ENCODE peak calls at places on chromosomes 11 and 22, in six cellular contexts. D is IMR-90, P is neuronal stem cell, H is H1, X is trophoblast cell, M is mesenchymal stem cell. I is an unnamed sample.

GRCh38 chr22:33841281-33842005 is 78.8 kb downstream of the LARGE1 start:
- DNase-seq in D (no peak), H (no peak), M (no peak), P (no peak), X (no peak), I (no peak)

GRCh38 chr22:17772249-17772962 is 1.9 kb downstream of the BID start:
- DNase-seq in H (no peak), D (peak; percentile 42), P (no peak), M (peak; percentile 18), X (no peak), I (no peak)

GRCh38 chr11:876550-876949 is 33.9 kb downstream of the TSPAN4 start:
- DNase-seq in M (no peak), H (no peak), D (peak; percentile 6), P (no peak), X (no peak), I (no peak)

GRCh38 chr11:61762216-61762615 is 9.8 kb downstream of the MYRF start:
- DNase-seq in H (no peak), D (no peak), X (no peak), P (no peak), M (no peak), I (no peak)

GRCh38 chr22:30202531-30203006 is 44.0 kb downstream of the LIF start:
- DNase-seq in P (no peak), D (peak; percentile 69), X (no peak), M (peak; percentile 66), H (no peak), I (no peak)

GRCh38 chr22:19986410-19987341 is 29.9 kb downstream of the ARVCF start:
- DNase-seq in D (peak; percentile 61), H (no peak), M (peak; percentile 77), X (peak; percentile 47), P (peak; percentile 78), I (peak; percentile 82)

GRCh38 chr11:77108436-77108835 is 5.8 kb downstream of the OMP start:
- DNase-seq in P (no peak), H (no peak), X (no peak), M (no peak), D (no peak), I (no peak)

GRCh38 chr11:102733232-102733875 is 8.6 kb upstream of the MMP8 start:
- DNase-seq in D (peak; percentile 47), X (peak; percentile 66), H (peak; percentile 57), P (peak; percentile 59), M (peak; percentile 67), I (peak; percentile 79)

GRCh38 chr22:46026907-46027218 is 49.9 kb upstream of the WNT7B start:
- DNase-seq in H (no peak), P (no peak), M (no peak), X (no peak), D (no peak), I (no peak)

GRCh38 chr11:1238767-1239595 is 16.1 kb downstream of the MUC5B start:
- DNase-seq in P (no peak), D (no peak), X (peak; percentile 43), M (no peak), H (no peak), I (peak; percentile 75)

GRCh38 chr22:40449676-40450035 is 79.3 kb downstream of the SGSM3 start:
- DNase-seq in P (no peak), X (no peak), D (peak; percentile 62), M (peak; percentile 10), H (no peak), I (no peak)

GRCh38 chr11:109695696-109696095 is 273.7 kb downstream of the C11orf87 start:
- DNase-seq in H (no peak), D (peak; percentile 10), X (no peak), M (peak; percentile 49), P (no peak), I (no peak)

GRCh38 chr22:36439481-36440271 is 41.8 kb downstream of the TXN2 start:
- DNase-seq in D (peak; percentile 97), X (peak; percentile 92), M (peak; percentile 98), P (no peak), H (no peak), I (no peak)

GRCh38 chr11:48006301-48006992 is 26.1 kb downstream of the PTPRJ start:
- DNase-seq in D (peak; percentile 79), P (no peak), H (no peak), M (peak; percentile 45), X (no peak), I (no peak)

GRCh38 chr11:114174712-114175495 is 115.4 kb downstream of the ZBTB16 start:
- DNase-seq in P (no peak), H (no peak), X (no peak), M (no peak), D (no peak), I (no peak)

GRCh38 chr11:1604711-1605110 is 3.6 kb downstream of the KRTAP5-3 start:
- DNase-seq in M (no peak), D (no peak), P (no peak), H (no peak), X (no peak), I (no peak)

GRCh38 chr11:36023922-36024321 is 80.1 kb downstream of the LDLRAD3 start:
- DNase-seq in D (peak; percentile 60), X (no peak), H (no peak), M (peak; percentile 54), P (no peak), I (no peak)

GRCh38 chr11:73139476-73140198 is 2.5 kb downstream of the FCHSD2 start:
- DNase-seq in X (no peak), M (peak; percentile 43), D (peak; percentile 49), H (no peak), P (no peak), I (no peak)

GRCh38 chr11:9607511-9607899 is 34.0 kb downstream of the WEE1 start:
- DNase-seq in M (no peak), H (no peak), P (no peak), D (no peak), X (no peak), I (no peak)

GRCh38 chr22:43747877-43748276 is 64.2 kb downstream of the EFCAB6 start:
- DNase-seq in H (no peak), X (no peak), P (no peak), M (no peak), D (no peak), I (no peak)

GRCh38 chr11:84830372-84830771 is 796.8 kb downstream of the DLG2 start:
- DNase-seq in H (no peak), M (no peak), P (no peak), X (no peak), D (no peak), I (no peak)

GRCh38 chr22:46596819-46597218 is 23.4 kb upstream of the GRAMD4 start:
- DNase-seq in X (peak; percentile 96), H (no peak), P (no peak), M (no peak), D (no peak), I (peak; percentile 68)

GRCh38 chr11:129115652-129116585 is 76.2 kb downstream of the ARHGAP32 start:
- DNase-seq in M (peak; percentile 85), D (peak; percentile 78), H (no peak), X (peak; percentile 0), P (no peak), I (no peak)

GRCh38 chr11:131290111-131290510 is 80.3 kb upstream of the NTM start:
- DNase-seq in P (no peak), D (no peak), X (no peak), H (no peak), M (no peak), I (no peak)

GRCh38 chr22:23749747-23750373 is 1.1 kb downstream of the ZNF70 start:
- DNase-seq in D (no peak), P (no peak), M (no peak), X (no peak), H (no peak), I (no peak)

GRCh38 chr11:1920909-1921575 is 1.5 kb downstream of the TNNT3 start:
- DNase-seq in X (no peak), D (no peak), P (no peak), M (no peak), H (no peak), I (no peak)

GRCh38 chr11:101748572-101748971 is 164.8 kb upstream of the TRPC6 start:
- DNase-seq in X (no peak), H (no peak), D (no peak), M (no peak), P (no peak), I (no peak)

GRCh38 chr22:24134090-24134846 is 47.0 kb upstream of the SUSD2 start:
- DNase-seq in M (no peak), X (no peak), H (no peak), D (no peak), P (peak; percentile 61), I (no peak)

GRCh38 chr11:13003726-13004493 is 5.2 kb upstream of the RASSF10 start:
- DNase-seq in X (no peak), D (no peak), M (no peak), H (no peak), P (no peak), I (no peak)

GRCh38 chr22:23149743-23150238 is 4.5 kb downstream of the RAB36 start:
- DNase-seq in H (no peak), P (no peak), D (no peak), M (no peak), X (no peak), I (peak; percentile 74)

GRCh38 chr11:62048101-62048500 is 75.7 kb upstream of the INCENP start:
- DNase-seq in D (no peak), X (peak; percentile 93), H (no peak), P (no peak), M (no peak), I (no peak)

DNA sequence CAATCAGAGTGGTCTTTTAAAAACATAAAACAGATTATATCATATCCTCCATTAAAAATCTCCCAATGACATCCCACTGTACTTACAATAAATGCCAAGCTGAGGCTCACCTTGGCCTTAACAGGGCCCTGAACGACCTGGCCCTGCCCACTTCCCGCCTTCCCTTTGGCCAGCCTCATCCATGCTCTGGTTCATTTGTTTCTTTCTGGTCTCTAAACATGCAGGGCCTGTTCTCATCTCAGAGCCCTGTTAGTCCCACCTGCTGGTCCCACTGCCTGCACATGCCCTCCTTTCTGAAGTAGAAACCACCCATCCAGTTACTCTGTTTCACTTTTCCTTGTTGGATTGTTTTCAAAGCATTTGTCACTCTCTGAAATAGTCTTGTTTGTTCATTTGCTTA is 227.4 kb downstream of the INSC start:
- DNase-seq in X (no peak), H (no peak), D (no peak), M (no peak), P (no peak), I (no peak)
- H2BK5ac ChIP-seq in X (no peak overlapping the region), H (no peak overlapping the region), D (no peak overlapping the region), M (no peak overlapping the region), P (no peak overlapping the region), I (no peak overlapping the region)

GRCh38 chr22:27045103-27045940 is 387.9 kb downstream of the MIAT start:
- DNase-seq in H (no peak), M (peak; percentile 73), D (peak; percentile 36), P (no peak), X (no peak), I (no peak)
- H3K27me3 ChIP-seq in H (no peaks in the 10 kb centered on the region), M (peaks cover 37% of the 10 kb centered on the region), D (peaks cover 25% of the 10 kb centered on the region), P (no peaks in the 10 kb centered on the region), X (no peaks in the 10 kb centered on the region), I (no peaks in the 10 kb centered on the region)

DNA sequence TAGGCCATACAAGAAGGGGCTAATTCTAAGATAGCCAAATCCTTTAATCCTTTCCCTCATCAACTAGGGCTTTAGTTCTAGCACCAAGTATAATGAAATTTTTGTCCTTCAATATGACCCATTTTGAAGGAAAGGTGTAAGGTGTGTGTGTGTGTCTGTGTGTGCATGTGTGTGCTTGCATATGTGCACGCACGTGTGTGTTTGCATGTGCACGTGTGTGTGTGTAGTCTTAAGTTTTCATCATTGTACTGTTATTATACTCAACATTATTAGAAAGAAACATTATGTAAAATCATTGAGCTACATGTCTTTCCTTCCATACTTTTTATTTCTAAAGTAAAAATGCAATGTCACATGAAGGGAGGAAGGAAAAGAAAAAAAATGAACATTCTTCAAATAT is 547.7 kb downstream of the FAM181B start:
- DNase-seq in D (no peak), P (no peak), H (no peak), M (no peak), X (no peak), I (no peak)
- H3K14ac ChIP-seq in D (no peak overlapping the region), P (no peak overlapping the region), H (no peak overlapping the region), M (no peak overlapping the region), X (no peak overlapping the region), I (no peak overlapping the region)

GRCh38 chr11:64240467-64241174 is at the start of gene FKBP2:
- DNase-seq in P (peak; percentile 95), M (peak; percentile 97), D (peak; percentile 95), H (peak; percentile 88), X (peak; percentile 97), I (peak; percentile 97)
- H2BK5ac ChIP-seq in P (peak within 1 kb of the TSS; percentile 93), M (peak within 1 kb of the TSS; percentile 54), D (peak within 1 kb of the TSS; percentile 92), H (peak within 1 kb of the TSS; percentile 88), X (peak within 1 kb of the TSS; percentile 98), I (no peak within 1 kb of the TSS)